ENCODE peak calls at places on chromosomes 13 and 19, in six cellular contexts. One of them, this sample, is unnamed.
A peak's percentile ranks its signal among the peaks of the same experiment; 100 is the strongest.

GRCh38 chr13:109781384-109782065 is 4.9 kb downstream of the IRS2 start:
- DNase-seq in mesenchymal stem cell: no peak
- DNase-seq in body of pancreas: peak; percentile 19
- DNase-seq in tibial artery: no peak
- DNase-seq in A549: no peak
- DNase-seq in CD8-positive, alpha-beta T cell: no peak
- DNase-seq in this sample: peak; percentile 80

GRCh38 chr13:46721054-46721453 is 75.9 kb downstream of the ESD start:
- DNase-seq in tibial artery: peak; percentile 38
- DNase-seq in CD8-positive, alpha-beta T cell: peak; percentile 52
- DNase-seq in body of pancreas: peak; percentile 69
- DNase-seq in mesenchymal stem cell: peak; percentile 63
- DNase-seq in A549: peak; percentile 31
- DNase-seq in this sample: peak; percentile 71

GRCh38 chr19:33665776-33666175 is 44.0 kb downstream of the CHST8 start:
- DNase-seq in body of pancreas: no peak
- DNase-seq in tibial artery: no peak
- DNase-seq in CD8-positive, alpha-beta T cell: no peak
- DNase-seq in mesenchymal stem cell: no peak
- DNase-seq in A549: no peak
- DNase-seq in this sample: no peak

GRCh38 chr19:33804021-33804799 is 7.5 kb downstream of the KCTD15 start:
- DNase-seq in A549: peak; percentile 99
- DNase-seq in tibial artery: peak; percentile 55
- DNase-seq in mesenchymal stem cell: no peak
- DNase-seq in body of pancreas: peak; percentile 97
- DNase-seq in CD8-positive, alpha-beta T cell: no peak
- DNase-seq in this sample: peak; percentile 39

GRCh38 chr19:19606021-19606420 is 12.5 kb downstream of the PBX4 start:
- DNase-seq in body of pancreas: no peak
- DNase-seq in CD8-positive, alpha-beta T cell: peak; percentile 79
- DNase-seq in A549: peak; percentile 62
- DNase-seq in mesenchymal stem cell: no peak
- DNase-seq in tibial artery: no peak
- DNase-seq in this sample: no peak

GRCh38 chr19:5357584-5357983 is 17.0 kb upstream of the PTPRS start:
- DNase-seq in body of pancreas: no peak
- DNase-seq in A549: no peak
- DNase-seq in mesenchymal stem cell: no peak
- DNase-seq in tibial artery: no peak
- DNase-seq in CD8-positive, alpha-beta T cell: no peak
- DNase-seq in this sample: no peak

GRCh38 chr13:23956106-23956505 is 58.8 kb upstream of the C1QTNF9B start:
- DNase-seq in CD8-positive, alpha-beta T cell: no peak
- DNase-seq in body of pancreas: no peak
- DNase-seq in mesenchymal stem cell: no peak
- DNase-seq in tibial artery: no peak
- DNase-seq in A549: peak; percentile 33
- DNase-seq in this sample: no peak

GRCh38 chr13:45446181-45446580 is 18.6 kb upstream of the COG3 start:
- DNase-seq in mesenchymal stem cell: no peak
- DNase-seq in CD8-positive, alpha-beta T cell: no peak
- DNase-seq in A549: no peak
- DNase-seq in tibial artery: no peak
- DNase-seq in body of pancreas: no peak
- DNase-seq in this sample: no peak

GRCh38 chr13:97539651-97540230 is 105.8 kb downstream of the RAP2A start:
- DNase-seq in body of pancreas: no peak
- DNase-seq in mesenchymal stem cell: peak; percentile 42
- DNase-seq in tibial artery: no peak
- DNase-seq in CD8-positive, alpha-beta T cell: no peak
- DNase-seq in A549: no peak
- DNase-seq in this sample: no peak

GRCh38 chr13:32211788-32212187 is 103.4 kb downstream of the ZAR1L start:
- DNase-seq in mesenchymal stem cell: peak; percentile 92
- DNase-seq in body of pancreas: no peak
- DNase-seq in CD8-positive, alpha-beta T cell: no peak
- DNase-seq in tibial artery: no peak
- DNase-seq in A549: no peak
- DNase-seq in this sample: no peak

GRCh38 chr19:41616785-41617621 is 9.9 kb downstream of the CEACAM4 start:
- DNase-seq in body of pancreas: no peak
- DNase-seq in CD8-positive, alpha-beta T cell: no peak
- DNase-seq in mesenchymal stem cell: peak; percentile 0
- DNase-seq in A549: peak; percentile 44
- DNase-seq in tibial artery: no peak
- DNase-seq in this sample: no peak

GRCh38 chr13:74206061-74206561 is 71.9 kb upstream of the KLF12 start:
- DNase-seq in A549: no peak
- DNase-seq in body of pancreas: no peak
- DNase-seq in tibial artery: no peak
- DNase-seq in CD8-positive, alpha-beta T cell: no peak
- DNase-seq in mesenchymal stem cell: peak; percentile 64
- DNase-seq in this sample: no peak

GRCh38 chr13:84025828-84026227 is 143.6 kb upstream of the SLITRK1 start:
- DNase-seq in tibial artery: no peak
- DNase-seq in body of pancreas: no peak
- DNase-seq in A549: no peak
- DNase-seq in mesenchymal stem cell: no peak
- DNase-seq in CD8-positive, alpha-beta T cell: no peak
- DNase-seq in this sample: no peak

GRCh38 chr19:47707135-47707925 is 5.9 kb upstream of the EHD2 start:
- DNase-seq in CD8-positive, alpha-beta T cell: peak; percentile 70
- DNase-seq in A549: peak; percentile 93
- DNase-seq in tibial artery: peak; percentile 60
- DNase-seq in mesenchymal stem cell: peak; percentile 78
- DNase-seq in body of pancreas: peak; percentile 78
- DNase-seq in this sample: peak; percentile 72

GRCh38 chr19:9498183-9498902 is at the start of gene ZNF560:
- DNase-seq in mesenchymal stem cell: no peak
- DNase-seq in CD8-positive, alpha-beta T cell: no peak
- DNase-seq in A549: no peak
- DNase-seq in body of pancreas: no peak
- DNase-seq in tibial artery: no peak
- DNase-seq in this sample: no peak

GRCh38 chr13:86710013-86710412 is 910.8 kb upstream of the SLITRK6 start:
- DNase-seq in mesenchymal stem cell: no peak
- DNase-seq in body of pancreas: no peak
- DNase-seq in A549: no peak
- DNase-seq in tibial artery: no peak
- DNase-seq in CD8-positive, alpha-beta T cell: no peak
- DNase-seq in this sample: no peak

GRCh38 chr19:18898081-18898532 is 2.1 kb upstream of the CERS1 start:
- DNase-seq in body of pancreas: no peak
- DNase-seq in tibial artery: no peak
- DNase-seq in mesenchymal stem cell: no peak
- DNase-seq in CD8-positive, alpha-beta T cell: no peak
- DNase-seq in A549: no peak
- DNase-seq in this sample: no peak

GRCh38 chr13:50400035-50400726 is 384.9 kb downstream of the KCNRG start:
- DNase-seq in A549: no peak
- DNase-seq in body of pancreas: peak; percentile 47
- DNase-seq in tibial artery: no peak
- DNase-seq in CD8-positive, alpha-beta T cell: no peak
- DNase-seq in mesenchymal stem cell: peak; percentile 24
- DNase-seq in this sample: peak; percentile 75

GRCh38 chr13:95420501-95420900 is 119.2 kb upstream of the ABCC4 start:
- DNase-seq in CD8-positive, alpha-beta T cell: no peak
- DNase-seq in mesenchymal stem cell: no peak
- DNase-seq in tibial artery: no peak
- DNase-seq in body of pancreas: no peak
- DNase-seq in A549: no peak
- DNase-seq in this sample: no peak

GRCh38 chr13:31107109-31107508 is 54.6 kb downstream of the HSPH1 start:
- DNase-seq in body of pancreas: no peak
- DNase-seq in tibial artery: no peak
- DNase-seq in A549: no peak
- DNase-seq in mesenchymal stem cell: no peak
- DNase-seq in CD8-positive, alpha-beta T cell: no peak
- DNase-seq in this sample: no peak

GRCh38 chr19:2488942-2489731 is 13.2 kb downstream of the GADD45B start:
- DNase-seq in CD8-positive, alpha-beta T cell: no peak
- DNase-seq in A549: peak; percentile 53
- DNase-seq in tibial artery: no peak
- DNase-seq in body of pancreas: peak; percentile 81
- DNase-seq in mesenchymal stem cell: peak; percentile 58
- DNase-seq in this sample: peak; percentile 75

GRCh38 chr13:36163303-36163702 is 32.1 kb upstream of the DCLK1 start:
- DNase-seq in mesenchymal stem cell: no peak
- DNase-seq in A549: no peak
- DNase-seq in tibial artery: no peak
- DNase-seq in CD8-positive, alpha-beta T cell: no peak
- DNase-seq in body of pancreas: no peak
- DNase-seq in this sample: no peak

GRCh38 chr19:7257148-7258041 is 36.8 kb downstream of the INSR start:
- DNase-seq in tibial artery: no peak
- DNase-seq in CD8-positive, alpha-beta T cell: no peak
- DNase-seq in mesenchymal stem cell: peak; percentile 28
- DNase-seq in body of pancreas: peak; percentile 88
- DNase-seq in A549: peak; percentile 5
- DNase-seq in this sample: peak; percentile 96

DNA sequence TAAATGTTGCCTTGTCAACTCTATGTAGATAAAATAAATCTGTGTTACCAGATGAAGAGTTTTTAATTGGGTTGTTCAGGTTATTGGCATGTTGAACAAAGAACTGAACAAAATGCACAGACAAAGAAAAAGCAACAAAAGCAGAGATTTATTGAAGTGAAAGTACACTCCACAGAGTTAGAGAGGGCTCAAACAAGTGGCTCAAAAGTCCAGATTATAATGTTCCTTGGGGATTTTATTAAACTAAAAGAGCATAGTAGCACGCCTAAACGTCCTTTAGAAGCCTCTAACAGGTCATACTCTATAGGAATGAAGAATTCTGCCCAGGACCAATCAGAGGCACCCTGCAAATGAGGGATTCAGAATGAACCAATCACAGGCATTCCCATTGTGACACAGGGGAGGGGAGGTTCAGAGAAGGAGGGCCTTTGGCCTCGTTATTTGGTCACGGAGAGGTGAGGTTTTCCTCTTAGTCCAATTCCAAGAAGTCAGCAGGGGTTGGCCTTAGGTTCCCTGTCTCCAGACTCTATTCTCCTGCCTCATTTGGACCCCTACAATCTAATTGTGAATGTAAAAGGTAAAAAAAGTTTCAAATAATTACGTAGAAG is 12.8 kb downstream of the PSMC4 start:
- DNase-seq in CD8-positive, alpha-beta T cell: no peak
- DNase-seq in tibial artery: no peak
- DNase-seq in A549: no peak
- DNase-seq in body of pancreas: no peak
- DNase-seq in mesenchymal stem cell: no peak
- DNase-seq in this sample: no peak
- H3K9me3 ChIP-seq in CD8-positive, alpha-beta T cell: no peaks in the 10 kb centered on the region
- H3K9me3 ChIP-seq in tibial artery: no peaks in the 10 kb centered on the region
- H3K9me3 ChIP-seq in A549: peaks cover 66% of the 10 kb centered on the region
- H3K9me3 ChIP-seq in body of pancreas: no peaks in the 10 kb centered on the region
- H3K9me3 ChIP-seq in mesenchymal stem cell: peaks cover 34% of the 10 kb centered on the region
- H3K9me3 ChIP-seq in this sample: peaks cover 10% of the 10 kb centered on the region

GRCh38 chr19:52451241-52451640 is 2.1 kb upstream of the ZNF578 start:
- DNase-seq in body of pancreas: no peak
- DNase-seq in tibial artery: no peak
- DNase-seq in A549: no peak
- DNase-seq in CD8-positive, alpha-beta T cell: no peak
- DNase-seq in mesenchymal stem cell: no peak
- DNase-seq in this sample: no peak
- H3K27ac ChIP-seq in body of pancreas: no peak overlapping the region
- H3K27ac ChIP-seq in tibial artery: no peak overlapping the region
- H3K27ac ChIP-seq in A549: no peak overlapping the region
- H3K27ac ChIP-seq in CD8-positive, alpha-beta T cell: no peak overlapping the region
- H3K27ac ChIP-seq in mesenchymal stem cell: no peak overlapping the region
- H3K27ac ChIP-seq in this sample: no peak overlapping the region

GRCh38 chr13:112971288-112971643 is 2.3 kb downstream of the MCF2L start:
- DNase-seq in body of pancreas: no peak
- DNase-seq in mesenchymal stem cell: no peak
- DNase-seq in A549: no peak
- DNase-seq in CD8-positive, alpha-beta T cell: no peak
- DNase-seq in tibial artery: no peak
- DNase-seq in this sample: no peak
- H3K9me3 ChIP-seq in body of pancreas: no peaks in the 10 kb centered on the region
- H3K9me3 ChIP-seq in mesenchymal stem cell: peaks cover 20% of the 10 kb centered on the region
- H3K9me3 ChIP-seq in A549: no peaks in the 10 kb centered on the region
- H3K9me3 ChIP-seq in CD8-positive, alpha-beta T cell: no peaks in the 10 kb centered on the region
- H3K9me3 ChIP-seq in tibial artery: no peaks in the 10 kb centered on the region
- H3K9me3 ChIP-seq in this sample: no peaks in the 10 kb centered on the region

DNA sequence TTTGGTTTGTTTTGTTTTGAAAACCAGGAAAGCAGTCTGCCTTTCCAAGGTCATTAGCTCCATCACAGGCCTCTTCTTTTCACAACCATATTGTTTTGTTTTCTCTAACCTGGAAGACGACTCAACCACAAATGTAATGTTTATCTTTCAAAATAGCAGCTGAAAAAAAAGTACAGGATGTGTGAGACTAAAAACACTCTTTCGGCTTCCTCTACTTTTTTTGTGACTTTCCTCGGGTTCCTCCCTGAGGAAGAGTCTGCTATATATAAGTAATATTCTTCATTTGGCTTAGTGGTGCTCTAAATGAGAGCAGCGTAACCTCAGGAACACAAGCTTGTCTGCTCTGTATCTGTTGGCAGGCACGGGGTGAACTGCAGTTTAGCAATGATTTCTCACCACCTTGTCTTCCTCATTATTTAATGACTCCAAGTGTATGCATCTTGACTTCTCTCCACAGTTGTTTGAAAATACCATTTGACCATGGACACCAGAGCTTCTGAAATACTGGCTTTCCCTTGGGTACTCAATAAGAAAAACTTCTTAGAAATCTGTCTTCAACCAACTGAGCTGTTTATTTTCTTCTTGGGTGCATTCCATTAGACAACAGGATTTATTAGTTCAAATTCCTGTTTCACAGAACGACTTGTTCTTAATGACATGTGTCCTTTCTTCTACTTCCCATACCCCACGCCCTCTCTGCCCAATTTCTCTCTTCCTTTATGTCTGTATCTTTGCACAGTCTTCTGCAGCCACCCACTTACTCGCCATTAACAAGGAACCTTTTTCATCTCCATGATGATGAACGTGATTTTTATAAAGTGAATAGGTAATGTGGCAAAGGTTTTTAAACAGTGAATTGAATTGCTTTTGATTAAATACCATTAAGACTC is 11.5 kb upstream of the ITM2B start:
- DNase-seq in tibial artery: peak; percentile 48
- DNase-seq in mesenchymal stem cell: peak; percentile 52
- DNase-seq in body of pancreas: no peak
- DNase-seq in CD8-positive, alpha-beta T cell: no peak
- DNase-seq in A549: no peak
- DNase-seq in this sample: no peak
- H3K27ac ChIP-seq in tibial artery: peak overlapping the region; percentile 76
- H3K27ac ChIP-seq in mesenchymal stem cell: no peak overlapping the region
- H3K27ac ChIP-seq in body of pancreas: peak overlapping the region; percentile 66
- H3K27ac ChIP-seq in CD8-positive, alpha-beta T cell: peak overlapping the region; percentile 57
- H3K27ac ChIP-seq in A549: peak overlapping the region; percentile 61
- H3K27ac ChIP-seq in this sample: peak overlapping the region; percentile 75

GRCh38 chr19:35090160-35090794 is 25.3 kb upstream of the FXYD3 start:
- DNase-seq in CD8-positive, alpha-beta T cell: peak; percentile 31
- DNase-seq in body of pancreas: peak; percentile 88
- DNase-seq in tibial artery: peak; percentile 37
- DNase-seq in A549: peak; percentile 82
- DNase-seq in mesenchymal stem cell: peak; percentile 69
- DNase-seq in this sample: peak; percentile 56
- H3K9me3 ChIP-seq in CD8-positive, alpha-beta T cell: no peaks in the 10 kb centered on the region
- H3K9me3 ChIP-seq in body of pancreas: no peaks in the 10 kb centered on the region
- H3K9me3 ChIP-seq in tibial artery: no peaks in the 10 kb centered on the region
- H3K9me3 ChIP-seq in A549: no peaks in the 10 kb centered on the region
- H3K9me3 ChIP-seq in mesenchymal stem cell: no peaks in the 10 kb centered on the region
- H3K9me3 ChIP-seq in this sample: no peaks in the 10 kb centered on the region

This sample was measured in adrenal gland.